ENCODE peak calls at places on chromosomes 6 and 20, in five cellular contexts. One of them, this sample, is unnamed.

GRCh38 chr6:2877057-2877882 is 25.8 kb downstream of the SERPINB9 start:
- DNase-seq in WTC11: no peak
- DNase-seq in K562: no peak
- DNase-seq in H1: no peak
- DNase-seq in HCT116: no peak
- DNase-seq in this sample: no peak

GRCh38 chr6:33927551-33927950 is 123.7 kb upstream of the MLN start:
- DNase-seq in HCT116: no peak
- DNase-seq in H1: no peak
- DNase-seq in WTC11: no peak
- DNase-seq in K562: no peak
- DNase-seq in this sample: no peak

GRCh38 chr6:138609801-138610430 is 110.6 kb upstream of the NHSL1 start:
- DNase-seq in HCT116: no peak
- DNase-seq in H1: no peak
- DNase-seq in K562: no peak
- DNase-seq in WTC11: no peak
- DNase-seq in this sample: no peak

GRCh38 chr6:145860562-145860961 is 46.0 kb upstream of the FBXO30 start:
- DNase-seq in HCT116: no peak
- DNase-seq in K562: no peak
- DNase-seq in WTC11: no peak
- DNase-seq in H1: no peak
- DNase-seq in this sample: no peak

GRCh38 chr20:36277546-36277945 is 28.6 kb upstream of the DLGAP4 start:
- DNase-seq in HCT116: no peak
- DNase-seq in K562: no peak
- DNase-seq in WTC11: no peak
- DNase-seq in H1: no peak
- DNase-seq in this sample: no peak

GRCh38 chr6:105211831-105212230 is 32.0 kb upstream of the POPDC3 start:
- DNase-seq in K562: no peak
- DNase-seq in WTC11: no peak
- DNase-seq in HCT116: no peak
- DNase-seq in H1: no peak
- DNase-seq in this sample: no peak

GRCh38 chr6:45566882-45567281 is 189.1 kb upstream of the SUPT3H start:
- DNase-seq in K562: no peak
- DNase-seq in WTC11: no peak
- DNase-seq in HCT116: peak; percentile 63
- DNase-seq in H1: peak; percentile 25
- DNase-seq in this sample: no peak

GRCh38 chr6:168105813-168106660 is 27.0 kb upstream of the FRMD1 start:
- DNase-seq in HCT116: no peak
- DNase-seq in K562: peak; percentile 31
- DNase-seq in H1: no peak
- DNase-seq in WTC11: no peak
- DNase-seq in this sample: no peak

GRCh38 chr6:146770965-146771735 is 172.4 kb downstream of the ADGB start:
- DNase-seq in K562: peak; percentile 30
- DNase-seq in H1: no peak
- DNase-seq in HCT116: no peak
- DNase-seq in WTC11: no peak
- DNase-seq in this sample: no peak

GRCh38 chr6:54266400-54266923 is 41.8 kb upstream of the TINAG start:
- DNase-seq in K562: no peak
- DNase-seq in HCT116: no peak
- DNase-seq in H1: no peak
- DNase-seq in WTC11: peak; percentile 19
- DNase-seq in this sample: no peak

GRCh38 chr20:2470051-2470431 is 548 bp downstream of the SNRPB start:
- DNase-seq in K562: peak; percentile 45
- DNase-seq in H1: no peak
- DNase-seq in WTC11: no peak
- DNase-seq in HCT116: no peak
- DNase-seq in this sample: peak; percentile 55

GRCh38 chr6:140366991-140367390 is 992.5 kb upstream of the CITED2 start:
- DNase-seq in H1: no peak
- DNase-seq in WTC11: no peak
- DNase-seq in HCT116: no peak
- DNase-seq in K562: no peak
- DNase-seq in this sample: no peak

GRCh38 chr6:122276637-122277036 is 122.8 kb upstream of the HSF2 start:
- DNase-seq in HCT116: no peak
- DNase-seq in K562: no peak
- DNase-seq in H1: no peak
- DNase-seq in WTC11: no peak
- DNase-seq in this sample: no peak

GRCh38 chr6:64729522-64729921 is 977.5 kb downstream of the EYS start:
- DNase-seq in H1: no peak
- DNase-seq in K562: no peak
- DNase-seq in WTC11: no peak
- DNase-seq in HCT116: no peak
- DNase-seq in this sample: no peak

GRCh38 chr6:134647861-134648260 is 302.0 kb downstream of the ALDH8A1 start:
- DNase-seq in H1: no peak
- DNase-seq in WTC11: no peak
- DNase-seq in HCT116: no peak
- DNase-seq in K562: no peak
- DNase-seq in this sample: no peak

GRCh38 chr6:163577404-163577803 is 162.9 kb downstream of the QKI start:
- DNase-seq in HCT116: no peak
- DNase-seq in H1: no peak
- DNase-seq in WTC11: no peak
- DNase-seq in K562: no peak
- DNase-seq in this sample: no peak

GRCh38 chr20:1802385-1803215 is 92.6 kb upstream of the SIRPA start:
- DNase-seq in H1: no peak
- DNase-seq in K562: peak; percentile 9
- DNase-seq in HCT116: no peak
- DNase-seq in WTC11: peak; percentile 79
- DNase-seq in this sample: peak; percentile 77

GRCh38 chr6:137240168-137240567 is 21.0 kb upstream of the IFNGR1 start:
- DNase-seq in HCT116: no peak
- DNase-seq in H1: no peak
- DNase-seq in WTC11: no peak
- DNase-seq in K562: no peak
- DNase-seq in this sample: no peak

GRCh38 chr20:35129647-35130069 is 17.5 kb downstream of the EDEM2 start:
- DNase-seq in H1: no peak
- DNase-seq in HCT116: no peak
- DNase-seq in WTC11: no peak
- DNase-seq in K562: no peak
- DNase-seq in this sample: no peak

GRCh38 chr20:14921546-14921945 is 584.1 kb upstream of the FLRT3 start:
- DNase-seq in H1: no peak
- DNase-seq in WTC11: no peak
- DNase-seq in K562: no peak
- DNase-seq in HCT116: no peak
- DNase-seq in this sample: no peak

GRCh38 chr6:161139766-161140553 is 133.9 kb downstream of the AGPAT4 start:
- DNase-seq in K562: peak; percentile 60
- DNase-seq in WTC11: no peak
- DNase-seq in H1: no peak
- DNase-seq in HCT116: no peak
- DNase-seq in this sample: no peak

GRCh38 chr20:46230811-46231282 is 77.5 kb downstream of the CDH22 start:
- DNase-seq in H1: no peak
- DNase-seq in K562: peak; percentile 39
- DNase-seq in HCT116: no peak
- DNase-seq in WTC11: peak; percentile 84
- DNase-seq in this sample: peak; percentile 53
- TF ChIP-seq SP1 in H1: no peak
- TF ChIP-seq SP1 in K562: no peak
- TF ChIP-seq SP1 in HCT116: no peak
- TF ChIP-seq SP1 in WTC11: no peak
- TF ChIP-seq SP1 in this sample: no peak

GRCh38 chr20:63653974-63654680 is 903 bp upstream of the STMN3 start:
- DNase-seq in H1: no peak
- DNase-seq in WTC11: no peak
- DNase-seq in K562: no peak
- DNase-seq in HCT116: no peak
- DNase-seq in this sample: no peak
- TF ChIP-seq SP1 in H1: no peak
- TF ChIP-seq SP1 in WTC11: no peak
- TF ChIP-seq SP1 in K562: peak; percentile 3
- TF ChIP-seq SP1 in HCT116: no peak
- TF ChIP-seq SP1 in this sample: no peak

GRCh38 chr20:21798384-21798783 is 92.9 kb downstream of the PAX1 start:
- DNase-seq in H1: no peak
- DNase-seq in K562: no peak
- DNase-seq in WTC11: no peak
- DNase-seq in HCT116: no peak
- DNase-seq in this sample: no peak

GRCh38 chr20:21801193-21801592 is 95.7 kb downstream of the PAX1 start:
- DNase-seq in H1: no peak
- DNase-seq in K562: no peak
- DNase-seq in WTC11: no peak
- DNase-seq in HCT116: no peak
- DNase-seq in this sample: no peak

DNA sequence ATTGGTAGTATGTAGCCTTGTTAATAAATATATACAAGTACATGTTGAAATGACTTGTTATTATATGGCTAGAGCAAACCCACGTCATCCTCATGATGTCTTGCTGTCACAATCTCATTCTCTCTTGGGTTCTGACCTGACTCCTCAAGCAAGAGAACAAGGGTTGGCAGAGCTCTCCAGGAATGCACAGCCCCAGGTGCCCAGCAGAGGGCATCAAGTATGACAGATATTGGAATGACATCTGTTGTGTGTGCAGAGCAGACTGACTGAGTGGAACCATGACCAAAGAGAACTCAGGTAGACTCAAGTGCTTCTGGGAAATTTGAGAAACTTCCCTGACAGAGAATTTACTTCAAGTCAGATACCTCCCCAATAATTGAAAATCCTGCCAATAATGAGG is 90.6 kb downstream of the PAX1 start:
- DNase-seq in WTC11: peak; percentile 40
- DNase-seq in K562: no peak
- DNase-seq in H1: no peak
- DNase-seq in HCT116: no peak
- DNase-seq in this sample: no peak
- TF ChIP-seq SP1 in WTC11: no peak
- TF ChIP-seq SP1 in K562: no peak
- TF ChIP-seq SP1 in H1: no peak
- TF ChIP-seq SP1 in HCT116: no peak
- TF ChIP-seq SP1 in this sample: no peak

GRCh38 chr6:44084231-44085014 is 42.8 kb downstream of the MRPL14 start:
- DNase-seq in H1: no peak
- DNase-seq in K562: no peak
- DNase-seq in WTC11: no peak
- DNase-seq in HCT116: peak; percentile 44
- DNase-seq in this sample: no peak
- TF ChIP-seq SP1 in H1: no peak
- TF ChIP-seq SP1 in K562: no peak
- TF ChIP-seq SP1 in WTC11: no peak
- TF ChIP-seq SP1 in HCT116: no peak
- TF ChIP-seq SP1 in this sample: no peak

GRCh38 chr6:170152989-170153388 is 137.9 kb downstream of the DLL1 start:
- DNase-seq in WTC11: peak; percentile 52
- DNase-seq in H1: peak; percentile 23
- DNase-seq in K562: peak; percentile 28
- DNase-seq in HCT116: peak; percentile 63
- DNase-seq in this sample: no peak
- TF ChIP-seq SP1 in WTC11: no peak
- TF ChIP-seq SP1 in H1: no peak
- TF ChIP-seq SP1 in K562: no peak
- TF ChIP-seq SP1 in HCT116: no peak
- TF ChIP-seq SP1 in this sample: no peak

GRCh38 chr6:31204751-31205145 is 34.3 kb upstream of the POU5F1 start:
- DNase-seq in H1: no peak
- DNase-seq in HCT116: no peak
- DNase-seq in K562: no peak
- DNase-seq in WTC11: no peak
- DNase-seq in this sample: no peak
- TF ChIP-seq SP1 in H1: no peak
- TF ChIP-seq SP1 in HCT116: no peak
- TF ChIP-seq SP1 in K562: no peak
- TF ChIP-seq SP1 in WTC11: no peak
- TF ChIP-seq SP1 in this sample: no peak

DNA sequence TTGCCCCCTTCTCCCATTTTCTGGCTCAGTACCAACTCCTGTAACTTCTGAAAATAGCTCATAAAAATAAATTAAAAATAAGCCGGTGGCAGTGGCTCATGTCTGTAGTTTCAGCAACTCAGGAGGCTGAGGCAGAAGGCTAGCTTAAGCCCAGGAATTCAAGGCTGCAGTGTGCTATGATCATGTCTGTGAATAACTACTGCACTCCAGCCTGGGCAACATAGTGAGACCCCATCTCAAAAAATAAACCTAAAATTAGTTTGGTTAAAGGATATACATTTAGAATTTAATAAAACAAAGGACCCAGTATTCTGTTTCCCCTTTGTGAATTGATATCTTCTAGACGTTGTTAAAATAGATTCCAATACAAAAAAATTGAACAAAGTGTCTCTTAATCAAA is 10.5 kb downstream of the PRDM13 start:
- DNase-seq in K562: no peak
- DNase-seq in HCT116: no peak
- DNase-seq in WTC11: no peak
- DNase-seq in H1: no peak
- DNase-seq in this sample: no peak
- TF ChIP-seq SP1 in K562: no peak
- TF ChIP-seq SP1 in HCT116: no peak
- TF ChIP-seq SP1 in WTC11: no peak
- TF ChIP-seq SP1 in H1: no peak
- TF ChIP-seq SP1 in this sample: no peak

DNA sequence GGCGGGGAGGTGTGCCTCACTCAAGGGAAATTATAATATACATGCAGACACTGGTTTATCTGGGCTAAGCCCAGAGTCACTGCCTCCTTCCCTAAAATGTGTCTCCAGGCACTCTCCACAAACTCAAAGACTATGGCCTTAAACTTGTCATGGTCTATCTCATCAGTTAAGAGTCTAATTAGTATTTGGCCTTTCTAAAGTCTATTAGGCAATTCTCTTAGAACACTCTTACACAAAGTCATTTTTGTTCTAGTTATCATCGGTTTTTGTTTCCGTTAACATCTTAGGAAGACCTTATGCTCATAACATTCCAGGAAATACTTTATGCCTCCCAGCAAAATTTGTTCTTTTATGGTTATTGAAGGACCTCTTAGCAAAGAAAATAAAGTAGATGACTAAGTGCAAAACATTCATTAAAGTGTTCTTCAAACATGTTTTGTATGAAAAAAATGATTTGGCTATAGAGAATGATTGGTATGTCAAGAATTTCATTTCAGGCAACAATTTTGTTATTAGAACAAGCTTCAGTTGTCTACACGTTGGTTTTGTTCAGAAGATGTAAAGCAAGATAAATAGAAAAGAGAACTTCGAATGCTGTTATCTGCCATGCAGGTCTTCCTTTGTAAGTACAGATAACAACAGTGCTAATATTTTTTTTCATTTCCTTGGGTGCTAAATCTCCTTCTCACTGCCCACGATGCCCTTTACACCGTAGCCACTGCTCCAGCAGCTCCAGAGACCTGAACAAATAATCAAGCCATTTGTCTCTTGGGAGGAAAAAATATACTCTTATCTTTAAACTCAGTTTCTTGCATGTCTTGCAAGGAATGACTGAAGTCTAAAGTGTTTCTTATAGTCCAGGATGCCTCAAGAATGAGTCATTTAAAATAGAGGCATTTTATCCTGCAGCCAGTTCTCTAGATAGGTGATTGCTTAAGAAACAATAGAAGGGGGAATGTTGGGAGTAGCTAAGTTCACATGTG is 170.4 kb downstream of the HTR1B start:
- DNase-seq in WTC11: no peak
- DNase-seq in HCT116: peak; percentile 65
- DNase-seq in K562: no peak
- DNase-seq in H1: no peak
- DNase-seq in this sample: no peak
- TF ChIP-seq SP1 in WTC11: no peak
- TF ChIP-seq SP1 in HCT116: peak; percentile 60
- TF ChIP-seq SP1 in K562: no peak
- TF ChIP-seq SP1 in H1: no peak
- TF ChIP-seq SP1 in this sample: no peak

This sample was measured in HEK293T.